ENCODE peak calls at places on chromosomes 1 and 21, in six cellular contexts. D is A549, F is K562, U is HCT116, J is GM23338, C is SK-N-SH. S is an unnamed sample.

GRCh38 chr1:99727575-99728190 is 38.8 kb downstream of the FRRS1 start:
- DNase-seq in D (no peak), F (no peak), U (no peak), J (peak; percentile 64), C (no peak), S (no peak)

GRCh38 chr1:1318131-1318652 is 6.3 kb downstream of the INTS11 start:
- DNase-seq in J (peak; percentile 37), C (no peak), D (peak; percentile 77), U (peak; percentile 65), F (no peak), S (no peak)

GRCh38 chr1:202711949-202712635 is 1.8 kb upstream of the SYT2 start:
- DNase-seq in U (no peak), C (peak; percentile 54), F (no peak), J (peak; percentile 67), D (no peak), S (no peak)

GRCh38 chr1:119885903-119886783 is 10.2 kb downstream of the ADAM30 start:
- DNase-seq in F (peak; percentile 64), C (peak; percentile 53), D (peak; percentile 40), J (peak; percentile 77), U (peak; percentile 37), S (peak; percentile 18)

GRCh38 chr1:203320546-203321272 is 15.4 kb downstream of the BTG2 start:
- DNase-seq in D (no peak), F (peak; percentile 60), U (no peak), J (peak; percentile 83), C (no peak), S (no peak)

GRCh38 chr1:24284156-24284471 is 35.0 kb upstream of the GRHL3 start:
- DNase-seq in D (no peak), F (no peak), J (no peak), U (peak; percentile 67), C (no peak), S (no peak)

GRCh38 chr1:36367798-36368197 is 17.9 kb downstream of the STK40 start:
- DNase-seq in U (no peak), F (no peak), J (no peak), D (no peak), C (no peak), S (no peak)

GRCh38 chr1:54743416-54743815 is 20.9 kb downstream of the PARS2 start:
- DNase-seq in D (no peak), J (no peak), C (no peak), U (no peak), F (no peak), S (no peak)

GRCh38 chr1:18751425-18751824 is 108.0 kb downstream of the TAS1R2 start:
- DNase-seq in U (no peak), J (no peak), D (no peak), C (no peak), F (no peak), S (no peak)

GRCh38 chr1:202982715-202983435 is 15.8 kb upstream of the CYB5R1 start:
- DNase-seq in C (no peak), D (no peak), J (no peak), F (no peak), U (no peak), S (no peak)

GRCh38 chr1:150362721-150363425 is 1.1 kb upstream of the RPRD2 start:
- DNase-seq in F (no peak), U (no peak), D (no peak), J (peak; percentile 13), C (peak; percentile 16), S (no peak)

GRCh38 chr21:38914531-38915385 is 109.0 kb downstream of the ETS2 start:
- DNase-seq in U (peak; percentile 28), C (no peak), F (no peak), J (peak; percentile 31), D (no peak), S (no peak)

GRCh38 chr21:32306021-32306780 is 7.5 kb downstream of the MRAP start:
- DNase-seq in J (peak; percentile 96), C (peak; percentile 49), D (peak; percentile 17), U (no peak), F (no peak), S (no peak)

GRCh38 chr1:93619507-93620168 is 62.0 kb downstream of the BCAR3 start:
- DNase-seq in U (no peak), F (no peak), D (peak; percentile 41), C (no peak), J (no peak), S (no peak)

GRCh38 chr21:17828223-17828622 is 9.1 kb upstream of the C21orf91 start:
- DNase-seq in J (no peak), F (no peak), D (no peak), C (no peak), U (no peak), S (no peak)

GRCh38 chr1:92924501-92924900 is 36.8 kb downstream of the DIPK1A start:
- DNase-seq in F (peak; percentile 49), J (no peak), D (peak; percentile 49), C (no peak), U (no peak), S (no peak)

GRCh38 chr1:187624812-187625542 is 796.2 kb downstream of the PLA2G4A start:
- DNase-seq in F (no peak), J (peak; percentile 74), D (no peak), U (no peak), C (no peak), S (no peak)

GRCh38 chr1:6384962-6385672 is 8.4 kb downstream of the ACOT7 start:
- DNase-seq in C (peak; percentile 84), J (no peak), U (no peak), F (no peak), D (no peak), S (no peak)

GRCh38 chr1:16614361-16615252 is 1.2 kb upstream of the NBPF1 start:
- DNase-seq in U (no peak), C (peak; percentile 53), F (peak; percentile 56), D (no peak), J (no peak), S (no peak)

GRCh38 chr1:75786901-75787455 is 922 bp downstream of the RABGGTB start:
- DNase-seq in C (no peak), J (no peak), F (no peak), U (no peak), D (no peak), S (no peak)

GRCh38 chr1:29890201-29890959 is 654.1 kb downstream of the PTPRU start:
- DNase-seq in J (no peak), D (no peak), F (no peak), U (no peak), C (no peak), S (no peak)

GRCh38 chr1:33317354-33317753 is 3.5 kb downstream of the A3GALT2 start:
- DNase-seq in D (no peak), U (no peak), F (no peak), J (no peak), C (no peak), S (no peak)

GRCh38 chr1:168945870-168946269 is 160.6 kb upstream of the ATP1B1 start:
- DNase-seq in C (no peak), U (no peak), D (no peak), J (no peak), F (no peak), S (no peak)

GRCh38 chr21:46222436-46223116 is 6.0 kb downstream of the LSS start:
- DNase-seq in J (no peak), U (no peak), F (no peak), C (no peak), D (no peak), S (no peak)

GRCh38 chr1:193335797-193336428 is 149.5 kb upstream of the B3GALT2 start:
- DNase-seq in F (no peak), D (no peak), C (no peak), U (no peak), J (peak; percentile 28), S (no peak)
- TF ChIP-seq REST in F (no peak), D (no peak), C (no peak), U (no peak), J (no peak), S (no peak)

DNA sequence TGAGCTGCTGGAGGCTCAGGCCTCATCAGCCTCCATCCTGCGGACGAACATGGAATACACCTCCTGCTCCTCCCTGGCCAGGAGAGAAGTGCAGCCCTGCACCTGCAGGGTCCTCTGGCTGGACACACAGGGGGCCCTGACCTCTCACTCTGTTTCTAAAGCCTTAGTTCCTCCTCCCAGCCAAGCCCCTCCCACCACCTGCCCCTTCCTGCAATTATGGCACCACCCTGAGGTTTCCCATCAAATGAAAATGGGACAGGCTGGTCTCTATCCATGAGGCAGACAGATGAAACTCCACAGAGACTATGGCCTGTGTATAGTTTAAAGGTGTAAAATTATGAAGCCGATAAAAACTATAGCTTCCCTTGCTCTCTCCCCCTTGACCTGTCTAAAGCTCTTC is 42.6 kb downstream of the CACNA1S start:
- DNase-seq in U (no peak), J (no peak), F (no peak), D (no peak), C (no peak), S (no peak)
- TF ChIP-seq REST in U (no peak), J (no peak), F (no peak), D (no peak), C (no peak), S (no peak)

GRCh38 chr1:157773723-157774350 is 3.1 kb downstream of the FCRL2 start:
- DNase-seq in U (no peak), F (peak; percentile 11), C (no peak), J (peak; percentile 88), D (peak; percentile 2), S (no peak)
- TF ChIP-seq REST in U (no peak), F (no peak), C (no peak), J (no peak), D (no peak), S (no peak)

GRCh38 chr1:109274533-109275476 is 8.1 kb downstream of the PSRC1 start:
- DNase-seq in F (peak; percentile 78), C (peak; percentile 65), J (no peak), U (peak; percentile 21), D (peak; percentile 94), S (no peak)

GRCh38 chr1:109273570-109274288 is 9.2 kb downstream of the PSRC1 start:
- DNase-seq in F (no peak), C (no peak), U (no peak), D (no peak), J (no peak), S (no peak)

GRCh38 chr1:109271458-109271857 is 11.5 kb downstream of the PSRC1 start:
- DNase-seq in C (no peak), J (no peak), U (no peak), F (no peak), D (no peak), S (no peak)

GRCh38 chr1:109272021-109272799 is 10.7 kb downstream of the PSRC1 start:
- DNase-seq in C (no peak), J (no peak), F (no peak), U (no peak), D (no peak), S (no peak)

DNA sequence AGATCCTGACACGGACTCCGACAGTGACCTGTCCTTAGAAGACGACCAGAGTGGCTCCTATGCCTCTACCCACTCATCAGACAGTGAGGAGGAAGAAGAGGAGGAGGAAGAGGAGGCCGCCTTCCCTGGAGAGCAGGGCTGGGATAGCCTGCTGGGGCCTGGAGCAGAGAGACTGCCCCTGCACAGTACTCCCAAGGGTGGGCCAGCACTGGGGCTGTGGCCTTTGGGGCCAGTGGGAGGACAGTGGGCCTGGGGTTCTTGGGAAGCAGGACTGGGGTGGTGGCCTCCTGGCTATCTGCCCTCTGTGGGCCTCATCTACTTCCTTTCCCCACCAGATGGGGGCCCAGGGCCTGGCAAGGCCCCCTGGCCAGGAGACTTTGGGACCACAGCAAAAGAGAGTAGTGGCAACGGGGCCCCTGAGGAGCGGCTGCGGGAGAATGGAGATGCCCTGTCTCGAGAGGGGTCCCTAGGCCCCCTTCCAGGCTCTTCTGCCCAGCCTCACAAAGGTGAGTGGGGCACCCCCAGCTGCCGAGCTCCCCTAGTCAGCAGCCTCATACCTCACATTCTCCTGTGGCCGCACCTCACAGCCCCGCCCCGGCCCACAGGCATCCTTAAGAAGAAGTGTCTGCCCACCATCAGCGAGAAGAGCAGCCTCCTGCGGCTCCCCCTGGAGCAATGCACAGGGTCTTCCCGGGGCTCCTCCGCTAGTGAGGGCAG is 10.0 kb downstream of the PSRC1 start:
- DNase-seq in J (no peak), U (no peak), F (no peak), D (peak; percentile 43), C (no peak), S (no peak)
- TF ChIP-seq REST in J (no peak), U (no peak), F (no peak), D (no peak), C (no peak), S (no peak)

GRCh38 chr1:59506952-59507351 is 210.1 kb downstream of the FGGY start:
- DNase-seq in F (peak; percentile 23), U (no peak), J (no peak), C (no peak), D (peak; percentile 30), S (no peak)
- TF ChIP-seq REST in F (no peak), U (no peak), J (no peak), C (no peak), D (no peak), S (no peak)